ENCODE peak calls at places on chromosomes 5 and 9, in four cellular contexts. One of them, this sample, is unnamed.

GRCh38 chr5:13524931-13525330 is 419.6 kb downstream of the DNAH5 start:
- DNase-seq in A549: no peak
- DNase-seq in WTC11: no peak
- DNase-seq in SK-N-SH: no peak
- DNase-seq in this sample: no peak

GRCh38 chr5:81768960-81769452 is 18.1 kb upstream of the SSBP2 start:
- DNase-seq in WTC11: no peak
- DNase-seq in A549: peak
- DNase-seq in SK-N-SH: no peak
- DNase-seq in this sample: no peak

GRCh38 chr9:105834404-105834803 is 140.1 kb downstream of the TMEM38B start:
- DNase-seq in A549: no peak
- DNase-seq in SK-N-SH: no peak
- DNase-seq in WTC11: no peak
- DNase-seq in this sample: no peak

GRCh38 chr5:32814141-32814540 is 103.0 kb downstream of the NPR3 start:
- DNase-seq in WTC11: no peak
- DNase-seq in SK-N-SH: no peak
- DNase-seq in A549: no peak
- DNase-seq in this sample: no peak

GRCh38 chr9:101229606-101230005 is 155.2 kb downstream of the BAAT start:
- DNase-seq in A549: no peak
- DNase-seq in SK-N-SH: no peak
- DNase-seq in WTC11: no peak
- DNase-seq in this sample: no peak

GRCh38 chr9:98993570-98993945 is 49.9 kb downstream of the COL15A1 start:
- DNase-seq in WTC11: no peak
- DNase-seq in SK-N-SH: no peak
- DNase-seq in A549: no peak
- DNase-seq in this sample: no peak

GRCh38 chr5:127941646-127942045 is 141.9 kb upstream of the SLC12A2 start:
- DNase-seq in A549: no peak
- DNase-seq in WTC11: no peak
- DNase-seq in SK-N-SH: no peak
- DNase-seq in this sample: no peak

GRCh38 chr5:67347821-67348220 is 151.2 kb upstream of the CD180 start:
- DNase-seq in A549: no peak
- DNase-seq in SK-N-SH: no peak
- DNase-seq in WTC11: no peak
- DNase-seq in this sample: no peak

GRCh38 chr5:145777445-145778063 is 57.6 kb downstream of the PRELID2 start:
- DNase-seq in A549: no peak
- DNase-seq in WTC11: no peak
- DNase-seq in SK-N-SH: no peak
- DNase-seq in this sample: no peak

GRCh38 chr5:145775411-145775810 is 59.7 kb downstream of the PRELID2 start:
- DNase-seq in WTC11: no peak
- DNase-seq in SK-N-SH: no peak
- DNase-seq in A549: no peak
- DNase-seq in this sample: no peak

GRCh38 chr5:145775893-145776444 is 59.2 kb downstream of the PRELID2 start:
- DNase-seq in SK-N-SH: no peak
- DNase-seq in A549: peak
- DNase-seq in WTC11: no peak
- DNase-seq in this sample: no peak

GRCh38 chr5:145778144-145778900 is 56.8 kb downstream of the PRELID2 start:
- DNase-seq in A549: no peak
- DNase-seq in SK-N-SH: no peak
- DNase-seq in WTC11: no peak
- DNase-seq in this sample: peak

GRCh38 chr5:145776886-145777285 is 58.3 kb downstream of the PRELID2 start:
- DNase-seq in SK-N-SH: no peak
- DNase-seq in A549: no peak
- DNase-seq in WTC11: no peak
- DNase-seq in this sample: no peak
- TF ChIP-seq MAX in SK-N-SH: no peak
- TF ChIP-seq MAX in A549: no peak
- TF ChIP-seq MAX in WTC11: no peak
- TF ChIP-seq MAX in this sample: no peak

GRCh38 chr5:156913355-156913718 is 49.7 kb downstream of the TIMD4 start:
- DNase-seq in A549: no peak
- DNase-seq in SK-N-SH: no peak
- DNase-seq in WTC11: no peak
- DNase-seq in this sample: no peak
- TF ChIP-seq MAX in A549: no peak
- TF ChIP-seq MAX in SK-N-SH: no peak
- TF ChIP-seq MAX in WTC11: no peak
- TF ChIP-seq MAX in this sample: no peak

GRCh38 chr9:93309889-93310425 is 126.0 kb downstream of the WNK2 start:
- DNase-seq in SK-N-SH: no peak
- DNase-seq in WTC11: no peak
- DNase-seq in A549: no peak
- DNase-seq in this sample: no peak
- TF ChIP-seq MAX in SK-N-SH: no peak
- TF ChIP-seq MAX in WTC11: no peak
- TF ChIP-seq MAX in A549: no peak
- TF ChIP-seq MAX in this sample: no peak

DNA sequence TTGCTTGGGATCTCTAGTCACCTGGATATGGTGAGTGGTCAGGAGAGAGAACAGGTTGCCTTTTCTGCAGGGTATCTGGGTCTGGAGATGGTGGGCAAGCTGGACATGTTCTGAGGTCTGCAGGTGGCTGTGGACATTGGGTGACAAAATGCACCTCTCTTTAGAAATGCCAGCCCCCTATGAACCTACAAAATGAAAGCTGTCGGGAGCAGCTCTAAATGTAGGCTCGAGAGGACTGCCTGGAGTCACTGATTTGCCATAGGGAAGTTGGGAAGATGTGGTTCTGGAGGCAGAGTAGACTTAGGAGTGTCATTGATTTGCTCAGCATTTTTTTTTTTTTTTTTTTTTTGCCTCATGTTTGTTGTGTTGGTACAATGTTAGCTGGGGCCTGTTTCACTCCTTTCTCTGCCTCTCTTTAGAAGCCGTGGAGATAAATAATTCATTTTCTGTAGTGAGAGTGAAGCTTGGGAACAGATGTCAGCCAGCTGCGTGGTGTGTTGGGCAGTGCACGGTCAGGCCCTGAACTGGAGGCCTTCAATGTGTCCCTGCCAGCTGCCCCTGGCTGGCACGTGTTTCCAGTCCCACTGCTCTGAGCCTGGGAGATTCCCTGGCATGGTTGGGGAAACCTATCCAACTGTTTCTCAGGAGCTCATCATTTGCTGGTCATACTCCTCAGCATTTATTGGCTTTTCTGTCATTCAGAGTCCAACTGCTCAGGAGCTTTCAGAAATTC is 5.4 kb downstream of the RGS3 start:
- DNase-seq in SK-N-SH: peak
- DNase-seq in WTC11: no peak
- DNase-seq in A549: no peak
- DNase-seq in this sample: no peak
- TF ChIP-seq MAX in SK-N-SH: no peak
- TF ChIP-seq MAX in WTC11: no peak
- TF ChIP-seq MAX in A549: no peak
- TF ChIP-seq MAX in this sample: no peak

DNA sequence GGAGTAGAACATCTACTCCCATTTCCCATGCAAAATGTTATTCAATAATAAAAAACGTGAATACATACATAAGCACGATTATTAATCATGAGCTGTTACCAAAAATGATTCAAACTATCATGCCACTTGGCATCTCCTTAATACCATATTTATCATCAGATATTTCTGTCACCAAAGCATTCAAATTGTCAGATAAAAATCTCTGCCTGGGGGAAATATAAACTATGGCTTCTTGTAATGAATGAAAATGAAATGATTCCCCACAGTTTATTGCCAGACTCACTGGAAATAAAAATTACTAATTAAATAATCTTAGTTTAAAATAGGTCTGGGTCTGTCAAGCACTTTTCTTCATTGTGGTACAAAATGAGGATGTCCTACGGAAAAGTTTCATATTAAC is 265.4 kb downstream of the EDIL3 start:
- DNase-seq in SK-N-SH: peak
- DNase-seq in A549: no peak
- DNase-seq in WTC11: no peak
- DNase-seq in this sample: no peak
- TF ChIP-seq MAX in SK-N-SH: no peak
- TF ChIP-seq MAX in A549: no peak
- TF ChIP-seq MAX in WTC11: no peak
- TF ChIP-seq MAX in this sample: no peak

GRCh38 chr9:69324549-69325401 is at the start of gene ENTREP1:
- DNase-seq in WTC11: peak
- DNase-seq in SK-N-SH: peak
- DNase-seq in A549: peak
- DNase-seq in this sample: no peak
- TF ChIP-seq MAX in WTC11: peak
- TF ChIP-seq MAX in SK-N-SH: no peak
- TF ChIP-seq MAX in A549: no peak
- TF ChIP-seq MAX in this sample: no peak

DNA sequence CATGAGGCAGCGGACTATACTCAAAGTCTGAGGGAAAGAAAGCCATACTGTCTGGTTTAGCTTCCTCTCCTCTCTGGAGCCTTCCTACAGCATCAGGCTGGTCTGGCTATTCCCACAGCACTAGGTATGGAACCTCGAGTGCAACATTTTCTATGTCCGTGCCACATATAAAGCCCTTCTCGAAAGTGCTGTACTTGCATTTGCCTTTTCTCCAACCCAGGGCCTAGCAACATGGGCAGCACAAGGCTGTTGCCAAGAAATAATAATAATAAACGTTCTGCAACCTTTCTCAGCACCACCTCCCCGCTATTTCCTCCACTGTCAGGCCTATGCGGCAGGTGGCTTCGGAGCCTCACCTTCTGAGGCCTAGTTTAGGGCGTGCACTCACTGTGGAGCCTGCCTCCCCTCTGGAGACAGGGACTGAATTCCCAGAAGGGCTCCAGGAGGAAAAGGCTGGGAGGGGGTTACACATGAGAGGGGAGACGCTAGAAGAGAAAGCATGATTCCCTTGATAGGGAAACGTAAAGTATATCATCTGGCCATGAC is 692 bp downstream of the MED10 start:
- DNase-seq in SK-N-SH: no peak
- DNase-seq in WTC11: no peak
- DNase-seq in A549: no peak
- DNase-seq in this sample: no peak
- TF ChIP-seq MAX in SK-N-SH: no peak
- TF ChIP-seq MAX in WTC11: no peak
- TF ChIP-seq MAX in A549: no peak
- TF ChIP-seq MAX in this sample: no peak

GRCh38 chr9:130689937-130690700 is 3.5 kb upstream of the EXOSC2 start:
- DNase-seq in SK-N-SH: peak
- DNase-seq in A549: peak
- DNase-seq in WTC11: peak
- DNase-seq in this sample: peak
- TF ChIP-seq MAX in SK-N-SH: peak
- TF ChIP-seq MAX in A549: no peak
- TF ChIP-seq MAX in WTC11: no peak
- TF ChIP-seq MAX in this sample: no peak